ENCODE peak calls at places on chromosomes 13 and 19, in six cellular contexts. G, Y, J, W, S and K are unnamed samples.
A peak's percentile ranks its signal among the peaks of the same experiment; 100 is the strongest.

GRCh38 chr13:52980695-52981094 is 47.9 kb upstream of the OLFM4 start:
- DNase-seq in W (no peak), Y (no peak), S (no peak), J (no peak), G (no peak), K (no peak)

GRCh38 chr13:98206946-98207345 is 29.9 kb upstream of the RNF113B start:
- DNase-seq in S (no peak), J (no peak), G (no peak), W (no peak), Y (no peak), K (no peak)

GRCh38 chr19:38401148-38401547 is 1.7 kb upstream of the FAM98C start:
- DNase-seq in G (no peak), W (no peak), Y (no peak), S (no peak), J (no peak), K (no peak)

GRCh38 chr19:13461536-13461935 is 44.7 kb downstream of the CACNA1A start:
- DNase-seq in S (no peak), Y (no peak), J (no peak), W (no peak), G (no peak), K (no peak)

GRCh38 chr13:102011539-102011938 is 390.3 kb downstream of the FGF14 start:
- DNase-seq in Y (no peak), G (no peak), S (no peak), W (no peak), J (no peak), K (no peak)

GRCh38 chr19:10566658-10567410 is 1.0 kb upstream of the KRI1 start:
- DNase-seq in S (no peak), J (peak; percentile 83), Y (peak; percentile 41), W (no peak), G (peak; percentile 38), K (no peak)

GRCh38 chr13:75345191-75345590 is 136.8 kb downstream of the TBC1D4 start:
- DNase-seq in J (no peak), S (no peak), Y (no peak), G (no peak), W (no peak), K (no peak)

GRCh38 chr19:30640266-30640965 is 268.2 kb downstream of the ZNF536 start:
- DNase-seq in Y (no peak), S (no peak), W (no peak), G (no peak), J (no peak), K (no peak)

GRCh38 chr13:29924482-29924884 is 74.1 kb upstream of the UBL3 start:
- DNase-seq in W (no peak), G (no peak), Y (no peak), S (no peak), J (no peak), K (no peak)

DNA sequence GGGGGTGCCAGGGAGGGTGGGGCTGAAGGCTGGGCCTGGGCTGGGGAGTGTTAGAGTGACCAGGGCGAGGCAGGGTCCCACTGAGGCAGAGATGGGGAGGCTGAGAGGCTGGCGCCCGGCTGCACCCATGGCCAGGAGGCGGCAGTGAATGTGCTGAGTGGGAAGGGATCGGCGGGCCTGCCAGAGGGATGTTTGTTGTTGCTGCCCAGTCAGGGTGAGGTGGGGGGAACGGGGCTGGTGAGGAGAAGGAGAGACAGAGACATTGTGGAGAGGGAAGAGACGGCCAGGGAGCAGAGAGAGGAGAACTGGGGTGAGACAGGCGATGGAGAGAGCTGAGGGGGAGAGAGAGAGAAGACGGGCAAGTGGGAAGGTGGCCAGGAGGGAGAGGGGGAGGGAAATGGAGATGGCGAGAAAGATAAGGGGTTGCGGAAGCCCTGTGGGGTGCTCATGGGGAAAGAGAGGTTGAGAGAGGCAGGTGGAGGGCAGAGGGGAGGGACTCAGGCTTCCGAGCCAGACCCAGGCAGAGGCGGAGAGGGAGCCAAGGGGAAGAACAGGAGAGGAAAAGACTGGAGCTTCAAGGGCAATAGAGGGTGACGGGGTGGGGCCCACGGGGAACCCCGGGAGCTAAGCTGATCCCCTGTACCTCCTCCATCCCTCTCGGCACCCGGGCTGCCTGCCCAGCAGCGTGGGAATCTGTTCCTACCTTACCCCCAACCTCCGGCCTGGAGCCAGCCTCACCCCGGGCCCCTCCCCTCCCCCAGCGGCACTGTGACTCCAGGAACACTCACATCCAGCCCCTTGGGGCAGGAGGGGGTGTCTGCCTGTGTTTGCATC is 690 bp upstream of the B3GNT8 start:
- DNase-seq in J (no peak), W (peak; percentile 89), S (no peak), Y (peak; percentile 45), G (peak; percentile 54), K (no peak)
- TF ChIP-seq CTCF in J (no peak), W (no peak), S (no peak), Y (no peak), G (no peak), K (no peak)

GRCh38 chr13:28659611-28659970 is 661 bp downstream of the POMP start:
- DNase-seq in J (peak; percentile 29), S (no peak), G (no peak), Y (no peak), W (no peak), K (no peak)

GRCh38 chr13:28655566-28655965 is 3.4 kb upstream of the POMP start:
- DNase-seq in G (no peak), J (no peak), Y (no peak), S (no peak), W (no peak), K (no peak)

GRCh38 chr13:28658539-28658795 is 463 bp upstream of the POMP start:
- DNase-seq in W (no peak), G (peak; percentile 22), Y (no peak), S (no peak), J (peak; percentile 17), K (no peak)

GRCh38 chr13:28658796-28659610 is at the start of gene POMP:
- DNase-seq in Y (peak; percentile 94), S (peak; percentile 81), W (peak; percentile 99), J (peak; percentile 90), G (peak; percentile 95), K (peak; percentile 84)

GRCh38 chr13:28657784-28658538 is 969 bp upstream of the POMP start:
- DNase-seq in J (peak; percentile 27), Y (no peak), W (no peak), G (no peak), S (no peak), K (no peak)
- TF ChIP-seq CTCF in J (no peak), Y (no peak), W (no peak), G (no peak), S (no peak), K (no peak)

DNA sequence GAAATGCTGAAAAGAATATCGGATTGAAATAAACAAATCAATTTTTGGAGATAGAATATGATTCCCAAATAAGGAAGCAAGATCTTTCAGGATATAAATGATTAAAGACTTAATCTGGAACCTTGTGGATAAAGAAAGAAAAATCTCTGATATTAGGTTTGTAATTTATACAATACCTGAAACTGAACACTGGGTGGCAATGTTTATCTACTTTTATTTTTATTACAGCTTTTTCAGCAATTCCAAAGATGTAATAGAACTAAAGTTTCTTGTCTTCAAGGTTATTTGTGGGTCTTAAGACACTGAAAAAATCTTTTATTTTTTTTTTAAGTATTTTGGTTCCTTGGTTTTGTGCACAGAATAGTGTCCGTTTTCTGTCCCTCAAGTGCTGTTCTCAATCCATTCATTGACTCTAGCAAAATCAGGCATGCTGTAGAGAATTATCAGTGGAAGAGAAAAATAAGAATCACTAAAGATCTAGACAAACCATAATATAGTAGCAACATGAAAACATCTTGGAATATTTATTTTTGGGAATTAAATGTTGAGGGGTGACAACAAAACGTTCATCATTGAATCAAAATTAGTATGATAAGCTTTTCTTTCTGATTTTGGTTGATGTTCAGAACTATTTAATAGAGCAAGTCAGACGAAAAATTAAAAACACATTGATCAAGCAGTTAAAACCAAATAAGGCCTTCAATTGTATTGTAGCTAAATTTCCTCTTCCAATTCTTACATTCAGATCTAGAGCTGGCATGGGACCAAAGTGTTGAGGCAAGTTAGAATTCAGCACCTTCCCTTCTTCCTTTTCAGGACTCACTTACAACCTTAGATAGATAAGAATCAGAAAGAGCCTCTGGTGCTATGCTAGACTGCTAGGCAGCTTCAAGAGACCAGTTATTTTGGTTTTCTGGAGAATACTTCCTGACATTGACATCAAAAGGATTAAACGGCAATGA is 704.4 kb upstream of the PCDH20 start:
- DNase-seq in S (no peak), W (no peak), Y (no peak), J (peak; percentile 13), G (no peak), K (no peak)
- TF ChIP-seq CTCF in S (peak; percentile 6), W (no peak), Y (no peak), J (no peak), G (no peak), K (no peak)

GRCh38 chr13:48545608-48546007 is 12.7 kb upstream of the RCBTB2 start:
- DNase-seq in W (no peak), G (no peak), S (no peak), Y (no peak), J (no peak), K (no peak)
- TF ChIP-seq CTCF in W (no peak), G (no peak), S (no peak), Y (no peak), J (no peak), K (no peak)